ENCODE peak calls at places on chromosomes 16 and 17, in nine cellular contexts. C, E, D, T, K, Y, J, B and N are unnamed samples.

GRCh38 chr17:17132746-17133145 is 73.4 kb downstream of the PLD6 start:
- DNase-seq in C (no peak), E (no peak), D (no peak), T (no peak), K (no peak), Y (no peak), J (no peak), B (no peak), N (no peak)

GRCh38 chr17:38572292-38572664 is 33.5 kb downstream of the SRCIN1 start:
- DNase-seq in C (no peak), E (no peak), D (no peak), T (no peak), K (no peak), Y (no peak), J (no peak), B (no peak), N (no peak)

GRCh38 chr17:38332735-38333134 is 11.0 kb downstream of the GPR179 start:
- DNase-seq in C (no peak), E (no peak), D (no peak), T (no peak), K (no peak), Y (no peak), J (no peak), B (no peak), N (no peak)

GRCh38 chr16:81864646-81865382 is 85.7 kb downstream of the PLCG2 start:
- DNase-seq in C (no peak), E (no peak), D (peak; percentile 9), T (no peak), K (no peak), Y (no peak), J (no peak), B (no peak), N (peak; percentile 53)

GRCh38 chr17:78046923-78047322 is 81.6 kb downstream of the TMC6 start:
- DNase-seq in C (no peak), E (no peak), D (no peak), T (no peak), K (no peak), Y (no peak), J (no peak), B (no peak), N (no peak)

GRCh38 chr16:48916566-48916965 is 306.6 kb upstream of the N4BP1 start:
- DNase-seq in C (no peak), E (no peak), D (no peak), T (no peak), K (no peak), Y (no peak), J (no peak), B (no peak), N (no peak)

GRCh38 chr17:185445-186138 is 4.1 kb upstream of the DOC2B start:
- DNase-seq in C (no peak), E (no peak), D (no peak), T (no peak), K (no peak), Y (no peak), J (no peak), B (no peak), N (no peak)

GRCh38 chr17:79374807-79375206 is 236.0 kb downstream of the RBFOX3 start:
- DNase-seq in C (no peak), E (no peak), D (no peak), T (no peak), K (no peak), Y (no peak), J (no peak), B (no peak), N (no peak)

GRCh38 chr16:29808219-29808900 is 2.0 kb downstream of the MAZ start:
- DNase-seq in C (no peak), E (peak; percentile 67), D (no peak), T (no peak), K (no peak), Y (no peak), J (no peak), B (no peak), N (no peak)

GRCh38 chr16:87626905-87627304 is 24.6 kb downstream of the JPH3 start:
- DNase-seq in C (no peak), E (no peak), D (no peak), T (no peak), K (no peak), Y (no peak), J (no peak), B (no peak), N (no peak)

GRCh38 chr16:19008245-19008644 is 24.5 kb downstream of the TMC7 start:
- DNase-seq in C (no peak), E (no peak), D (peak; percentile 7), T (no peak), K (no peak), Y (peak; percentile 98), J (no peak), B (no peak), N (no peak)

GRCh38 chr17:77489239-77489897 is 348.6 kb downstream of the SEC14L1 start:
- DNase-seq in C (peak; percentile 15), E (peak; percentile 57), D (no peak), T (peak; percentile 58), K (no peak), Y (no peak), J (no peak), B (no peak), N (no peak)

GRCh38 chr17:74354123-74354522 is 7.5 kb downstream of the BTBD17 start:
- DNase-seq in C (peak; percentile 45), E (peak; percentile 79), D (peak; percentile 84), T (no peak), K (peak; percentile 30), Y (peak; percentile 7), J (peak; percentile 22), B (peak; percentile 34), N (peak; percentile 98)

GRCh38 chr16:71724320-71724751 is at the start of gene PHLPP2:
- DNase-seq in C (no peak), E (no peak), D (no peak), T (no peak), K (no peak), Y (no peak), J (no peak), B (no peak), N (no peak)

GRCh38 chr17:43591750-43592562 is 45.8 kb upstream of the ETV4 start:
- DNase-seq in C (peak; percentile 86), E (no peak), D (peak; percentile 86), T (peak; percentile 89), K (peak; percentile 43), Y (peak; percentile 93), J (no peak), B (peak; percentile 31), N (no peak)

GRCh38 chr17:63516910-63517824 is 6.0 kb upstream of the KCNH6 start:
- DNase-seq in C (no peak), E (no peak), D (peak; percentile 41), T (no peak), K (no peak), Y (peak; percentile 77), J (no peak), B (no peak), N (no peak)

GRCh38 chr16:50868577-50868976 is 126.7 kb downstream of the CYLD start:
- DNase-seq in C (no peak), E (no peak), D (no peak), T (no peak), K (no peak), Y (no peak), J (no peak), B (no peak), N (no peak)

DNA sequence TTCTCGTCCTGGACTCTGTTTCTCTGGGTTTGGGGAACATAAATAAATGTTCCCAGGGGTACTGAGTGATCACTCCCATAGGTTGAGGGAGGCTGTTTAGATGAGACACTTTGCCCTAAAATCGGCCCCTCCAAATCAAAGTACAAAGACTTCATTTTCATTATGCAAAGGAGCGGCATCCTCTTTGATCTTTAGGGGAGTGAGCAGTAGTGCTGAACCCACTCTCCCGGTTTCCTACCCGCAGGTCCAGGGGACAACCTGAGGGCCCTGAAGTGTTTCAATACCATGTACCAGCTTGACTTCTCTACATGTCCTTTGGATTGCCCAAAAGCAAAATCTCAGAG is 3.6 kb downstream of the HOXB6 start:
- DNase-seq in C (no peak), E (no peak), D (no peak), T (no peak), K (no peak), Y (no peak), J (no peak), B (no peak), N (no peak)
- H3K4me1 ChIP-seq in C (peaks cover 25% of the 10 kb centered on the region), E (peaks cover 14% of the 10 kb centered on the region), D (peaks cover 9% of the 10 kb centered on the region), T (peaks cover 62% of the 10 kb centered on the region), K (peaks cover 35% of the 10 kb centered on the region), Y (peaks cover 2% of the 10 kb centered on the region), J (peaks cover 35% of the 10 kb centered on the region), B (no peaks in the 10 kb centered on the region), N (no peaks in the 10 kb centered on the region)

DNA sequence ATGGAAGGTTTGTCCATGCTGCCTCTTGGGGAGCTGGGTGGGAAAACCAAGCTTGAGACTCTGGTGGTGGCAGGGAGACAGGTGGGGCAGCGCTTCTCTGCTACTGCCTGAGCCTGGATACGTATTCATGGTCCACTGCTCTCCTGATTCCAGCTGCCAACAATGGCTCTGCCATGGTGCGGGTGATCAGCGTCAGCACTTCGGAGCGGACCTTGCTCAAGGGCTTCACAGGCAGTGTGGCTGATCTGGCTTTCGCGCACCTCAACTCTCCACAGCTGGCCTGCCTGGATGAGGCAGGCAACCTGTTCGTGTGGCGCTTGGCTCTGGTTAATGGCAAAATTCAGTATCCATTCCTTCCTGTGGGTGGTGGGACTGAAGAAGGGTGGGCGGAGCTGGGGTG is 4.2 kb downstream of the EDC4 start:
- DNase-seq in C (no peak), E (no peak), D (no peak), T (no peak), K (no peak), Y (no peak), J (no peak), B (no peak), N (no peak)
- H3K36me3 ChIP-seq in C (peaks cover 65% of the 10 kb centered on the region), E (peaks cover 59% of the 10 kb centered on the region), D (peaks cover 25% of the 10 kb centered on the region), T (peaks cover 57% of the 10 kb centered on the region), K (peaks cover 21% of the 10 kb centered on the region), Y (peaks cover 48% of the 10 kb centered on the region), J (no peaks in the 10 kb centered on the region), B (peaks cover 64% of the 10 kb centered on the region), N (peaks cover 59% of the 10 kb centered on the region)

GRCh38 chr17:12316021-12316420 is 295.3 kb downstream of the MAP2K4 start:
- DNase-seq in C (no peak), E (no peak), D (no peak), T (no peak), K (no peak), Y (no peak), J (no peak), B (no peak), N (no peak)

GRCh38 chr17:12313786-12314185 is 293.1 kb downstream of the MAP2K4 start:
- DNase-seq in C (no peak), E (no peak), D (no peak), T (no peak), K (no peak), Y (no peak), J (no peak), B (no peak), N (no peak)

GRCh38 chr17:12312692-12313091 is 292.0 kb downstream of the MAP2K4 start:
- DNase-seq in C (no peak), E (no peak), D (no peak), T (no peak), K (no peak), Y (no peak), J (no peak), B (no peak), N (no peak)
- H3K27ac ChIP-seq in C (no peak overlapping the region), E (no peak overlapping the region), D (no peak overlapping the region), T (no peak overlapping the region), K (no peak overlapping the region), Y (no peak overlapping the region), J (no peak overlapping the region), B (no peak overlapping the region), N (no peak overlapping the region)

DNA sequence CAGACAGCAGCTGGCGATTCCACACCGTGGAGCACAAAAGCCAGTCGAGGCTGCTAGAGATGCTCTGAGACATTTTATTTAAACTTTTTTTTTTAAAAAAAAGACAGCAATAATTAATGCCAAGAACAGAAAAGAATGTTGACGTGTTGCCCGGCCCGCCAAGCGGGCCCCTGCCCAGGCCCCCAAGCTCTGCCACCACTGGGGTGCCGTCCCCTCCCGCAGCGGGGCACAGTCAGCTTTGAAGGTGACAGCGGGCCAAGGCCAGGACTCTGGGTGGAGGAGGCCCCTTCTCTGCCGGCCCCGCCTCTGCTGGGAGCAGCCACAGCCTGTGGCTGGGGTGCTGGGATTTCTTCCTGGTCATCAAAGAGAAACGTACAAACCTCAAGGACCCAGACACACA is 9.8 kb downstream of the RNF166 start:
- DNase-seq in C (no peak), E (no peak), D (no peak), T (no peak), K (no peak), Y (no peak), J (no peak), B (no peak), N (no peak)
- H3K4me1 ChIP-seq in C (peaks cover 19% of the 10 kb centered on the region), E (peaks cover 25% of the 10 kb centered on the region), D (no peaks in the 10 kb centered on the region), T (peaks cover 17% of the 10 kb centered on the region), K (peaks cover 3% of the 10 kb centered on the region), Y (peaks cover 9% of the 10 kb centered on the region), J (no peaks in the 10 kb centered on the region), B (no peaks in the 10 kb centered on the region), N (no peaks in the 10 kb centered on the region)